ENCODE peak calls at places on chromosomes 11 and 22, in nine cellular contexts. T is kidney; S is HEK293T; C is HuH-7.5; G is body of pancreas; Z is stimulated activated naive CD4-positive, alpha-beta T cell treated with Interleukin-2 at 50 U/mL for 16 hours; D is SK-N-DZ; I is hepatocyte; K is A673. B is an unnamed sample.
A peak's percentile ranks its signal among the peaks of the same experiment; 100 is the strongest.

GRCh38 chr11:27912916-27913315 is 195.0 kb downstream of the KIF18A start:
- DNase-seq in T (no peak), S (no peak), C (no peak), G (no peak), Z (no peak), D (no peak), I (no peak), K (peak; percentile 37), B (no peak)

GRCh38 chr11:68212421-68213134 is 518 bp downstream of the KMT5B start:
- DNase-seq in T (peak; percentile 87), S (peak; percentile 76), C (peak; percentile 97), G (peak; percentile 70), Z (peak; percentile 54), D (peak; percentile 72), I (peak; percentile 92), K (peak; percentile 89), B (peak; percentile 76)

GRCh38 chr22:37462983-37463382 is 23.2 kb downstream of the MFNG start:
- DNase-seq in T (no peak), S (peak; percentile 57), C (peak; percentile 46), G (no peak), Z (no peak), D (no peak), I (peak; percentile 82), K (no peak), B (peak; percentile 32)

GRCh38 chr22:29617922-29618629 is 14.6 kb downstream of the NF2 start:
- DNase-seq in T (no peak), S (no peak), C (no peak), G (no peak), Z (no peak), D (no peak), I (peak; percentile 52), K (no peak), B (peak; percentile 96)

GRCh38 chr11:119673389-119674336 is 55.3 kb downstream of the NECTIN1 start:
- DNase-seq in T (no peak), S (no peak), C (no peak), G (no peak), Z (no peak), D (no peak), I (peak; percentile 40), K (no peak), B (no peak)

GRCh38 chr11:113796663-113797259 is 17.2 kb downstream of the CLDN25 start:
- DNase-seq in T (no peak), S (peak; percentile 59), C (peak; percentile 41), G (peak; percentile 55), Z (no peak), D (peak; percentile 17), I (peak; percentile 75), K (peak; percentile 71), B (peak; percentile 81)

GRCh38 chr22:40056163-40056958 is 61.6 kb downstream of the FAM83F start:
- DNase-seq in T (no peak), S (no peak), C (no peak), G (no peak), Z (no peak), D (no peak), I (no peak), K (no peak), B (no peak)

GRCh38 chr11:14213006-14213405 is 146.0 kb downstream of the RRAS2 start:
- DNase-seq in T (no peak), S (no peak), C (no peak), G (no peak), Z (no peak), D (no peak), I (no peak), K (no peak), B (no peak)

GRCh38 chr11:33616552-33616951 is 84.1 kb downstream of the C11orf91 start:
- DNase-seq in T (no peak), S (no peak), C (no peak), G (no peak), Z (no peak), D (no peak), I (no peak), K (no peak), B (no peak)

GRCh38 chr11:108734956-108735559 is 70.2 kb downstream of the DDX10 start:
- DNase-seq in T (no peak), S (no peak), C (no peak), G (no peak), Z (no peak), D (no peak), I (peak; percentile 17), K (peak; percentile 72), B (peak; percentile 61)

GRCh38 chr22:32583921-32584335 is 109.3 kb downstream of the FBXO7 start:
- DNase-seq in T (no peak), S (no peak), C (no peak), G (no peak), Z (no peak), D (no peak), I (no peak), K (no peak), B (no peak)

GRCh38 chr11:1012291-1012690 is 24.2 kb downstream of the MUC6 start:
- DNase-seq in T (no peak), S (no peak), C (no peak), G (no peak), Z (no peak), D (no peak), I (no peak), K (no peak), B (no peak)

GRCh38 chr22:44574057-44574456 is 76.0 kb upstream of the RTL6 start:
- DNase-seq in T (no peak), S (no peak), C (no peak), G (peak; percentile 63), Z (no peak), D (no peak), I (peak; percentile 45), K (no peak), B (no peak)

GRCh38 chr22:42876041-42876440 is 19.0 kb upstream of the ARFGAP3 start:
- DNase-seq in T (no peak), S (no peak), C (no peak), G (no peak), Z (no peak), D (no peak), I (no peak), K (no peak), B (no peak)

B was measured in HT-29.